ENCODE peak calls at places on chromosomes 16 and 17, in five cellular contexts. N is PC-3; B is iPS-NIHi11; K is CD8-positive, alpha-beta memory T cell; D is heart right ventricle. M is an unnamed sample.

GRCh38 chr17:49108318-49108717 is 24.3 kb upstream of the B4GALNT2 start:
- DNase-seq in D (no peak), B (peak; percentile 47), N (peak; percentile 76), K (no peak), M (no peak)

GRCh38 chr17:63772801-63773271 is 561 bp downstream of the CCDC47 start:
- DNase-seq in D (no peak), K (peak; percentile 20), N (peak; percentile 30), B (no peak), M (no peak)

GRCh38 chr17:80069886-80070177 is 31.5 kb upstream of the GAA start:
- DNase-seq in D (no peak), N (no peak), K (no peak), B (no peak), M (no peak)

GRCh38 chr16:27703545-27703944 is 153.6 kb downstream of the KATNIP start:
- DNase-seq in B (no peak), D (no peak), N (no peak), K (no peak), M (no peak)

GRCh38 chr17:51391992-51392654 is 131.8 kb downstream of the UTP18 start:
- DNase-seq in D (no peak), K (no peak), N (peak; percentile 46), B (no peak), M (no peak)

GRCh38 chr16:818132-818531 is 17.6 kb upstream of the GNG13 start:
- DNase-seq in N (no peak), D (no peak), K (no peak), B (no peak), M (no peak)

GRCh38 chr17:2444382-2444781 is 43.5 kb upstream of the MNT start:
- DNase-seq in K (no peak), B (no peak), D (no peak), N (no peak), M (no peak)

GRCh38 chr16:49327466-49327865 is 45.8 kb upstream of the CBLN1 start:
- DNase-seq in B (no peak), K (no peak), D (no peak), N (no peak), M (no peak)

GRCh38 chr17:78890111-78890897 is 12.7 kb downstream of the CEP295NL start:
- DNase-seq in N (no peak), K (peak; percentile 70), D (peak; percentile 56), B (no peak), M (peak; percentile 12)

GRCh38 chr17:75555679-75556153 is 30.2 kb downstream of the LLGL2 start:
- DNase-seq in N (no peak), K (no peak), B (no peak), D (no peak), M (no peak)

GRCh38 chr17:6603746-6604325 is 36.7 kb downstream of the KIAA0753 start:
- DNase-seq in K (no peak), D (no peak), B (no peak), N (no peak), M (no peak)

GRCh38 chr17:979211-979538 is 401 bp downstream of the NXN start:
- DNase-seq in K (no peak), D (no peak), B (no peak), N (no peak), M (no peak)

GRCh38 chr16:87698241-87698640 is 67.5 kb downstream of the KLHDC4 start:
- DNase-seq in K (no peak), B (no peak), D (no peak), N (no peak), M (peak; percentile 69)

GRCh38 chr17:61551255-61551742 is 39.7 kb downstream of the NACA2 start:
- DNase-seq in K (peak; percentile 4), B (peak; percentile 54), D (no peak), N (peak; percentile 84), M (no peak)

GRCh38 chr17:35069311-35069710 is 5.8 kb upstream of the RFFL start:
- DNase-seq in N (no peak), K (no peak), B (no peak), D (no peak), M (no peak)

GRCh38 chr16:1959269-1960039 is at the start of gene NDUFB10:
- DNase-seq in D (peak; percentile 97), K (peak; percentile 86), N (peak; percentile 88), B (peak; percentile 92), M (peak; percentile 89)

GRCh38 chr16:31333686-31334649 is 21.0 kb upstream of the ITGAX start:
- DNase-seq in K (peak; percentile 33), N (peak; percentile 29), D (no peak), B (peak; percentile 48), M (peak; percentile 42)

GRCh38 chr16:175145-175949 is 1.1 kb upstream of the HBA1 start:
- DNase-seq in D (no peak), N (no peak), B (no peak), K (no peak), M (no peak)